ENCODE peak calls at places on chromosomes 12 and 14, in five cellular contexts. V is left ventricle myocardium inferior, G is Caco-2, S is AG04449, B is IMR-90. Y is an unnamed sample.

GRCh38 chr14:73729556-73730265 is 15.5 kb upstream of the PNMA1 start:
- DNase-seq in V (no peak), G (no peak), S (no peak), B (no peak), Y (no peak)

GRCh38 chr12:55694188-55694515 is 13.6 kb downstream of the ITGA7 start:
- DNase-seq in V (no peak), G (no peak), S (no peak), B (no peak), Y (no peak)

GRCh38 chr12:82937151-82937550 is 250.4 kb downstream of the TMTC2 start:
- DNase-seq in V (no peak), G (no peak), S (no peak), B (no peak), Y (peak; percentile 5)

GRCh38 chr14:32009636-32010560 is 67.2 kb upstream of the ARHGAP5 start:
- DNase-seq in V (no peak), G (no peak), S (no peak), B (no peak), Y (no peak)

GRCh38 chr12:4563336-4563735 is 1.3 kb downstream of the DYRK4 start:
- DNase-seq in V (no peak), G (no peak), S (no peak), B (no peak), Y (no peak)

GRCh38 chr14:104278214-104278534 is 139.8 kb downstream of the KIF26A start:
- DNase-seq in V (no peak), G (no peak), S (no peak), B (no peak), Y (no peak)

GRCh38 chr14:61211476-61212262 is 69.5 kb downstream of the TMEM30B start:
- DNase-seq in V (no peak), G (no peak), S (no peak), B (no peak), Y (no peak)

GRCh38 chr12:62711626-62712305 is 223.2 kb downstream of the PPM1H start:
- DNase-seq in V (no peak), G (no peak), S (no peak), B (no peak), Y (no peak)

GRCh38 chr14:98008381-98009113 is 1211.4 kb downstream of the VRK1 start:
- DNase-seq in V (no peak), G (no peak), S (no peak), B (no peak), Y (no peak)

GRCh38 chr12:47841910-47842309 is 22.2 kb upstream of the HDAC7 start:
- DNase-seq in V (no peak), G (no peak), S (no peak), B (peak; percentile 48), Y (no peak)

GRCh38 chr12:75349946-75350345 is 15.5 kb downstream of the GLIPR1L1 start:
- DNase-seq in V (no peak), G (no peak), S (no peak), B (no peak), Y (no peak)

GRCh38 chr12:12108441-12109058 is 37.8 kb downstream of the BCL2L14 start:
- DNase-seq in V (no peak), G (no peak), S (no peak), B (no peak), Y (no peak)

GRCh38 chr14:99628832-99629618 is 15.9 kb upstream of the HHIPL1 start:
- DNase-seq in V (peak; percentile 76), G (peak; percentile 78), S (no peak), B (peak; percentile 59), Y (no peak)

GRCh38 chr12:113019045-113019444 is 37.5 kb upstream of the DTX1 start:
- DNase-seq in V (no peak), G (no peak), S (no peak), B (no peak), Y (no peak)

GRCh38 chr14:77659822-77660221 is 43.4 kb upstream of the SPTLC2 start:
- DNase-seq in V (no peak), G (no peak), S (no peak), B (peak; percentile 32), Y (no peak)

GRCh38 chr14:54686219-54686870 is 119.4 kb downstream of the SAMD4A start:
- DNase-seq in V (peak; percentile 27), G (no peak), S (peak; percentile 83), B (peak; percentile 91), Y (peak; percentile 42)

GRCh38 chr12:2893007-2893406 is 2.3 kb downstream of the TULP3 start:
- DNase-seq in V (no peak), G (no peak), S (peak; percentile 47), B (peak; percentile 92), Y (peak; percentile 75)

GRCh38 chr12:64673490-64674169 is 63.3 kb downstream of the RASSF3 start:
- DNase-seq in V (no peak), G (no peak), S (no peak), B (peak; percentile 19), Y (no peak)
- H3K4me3 ChIP-seq in V (no peak overlapping the region), G (no peak overlapping the region), S (no peak overlapping the region), B (no peak overlapping the region), Y (no peak overlapping the region)

DNA sequence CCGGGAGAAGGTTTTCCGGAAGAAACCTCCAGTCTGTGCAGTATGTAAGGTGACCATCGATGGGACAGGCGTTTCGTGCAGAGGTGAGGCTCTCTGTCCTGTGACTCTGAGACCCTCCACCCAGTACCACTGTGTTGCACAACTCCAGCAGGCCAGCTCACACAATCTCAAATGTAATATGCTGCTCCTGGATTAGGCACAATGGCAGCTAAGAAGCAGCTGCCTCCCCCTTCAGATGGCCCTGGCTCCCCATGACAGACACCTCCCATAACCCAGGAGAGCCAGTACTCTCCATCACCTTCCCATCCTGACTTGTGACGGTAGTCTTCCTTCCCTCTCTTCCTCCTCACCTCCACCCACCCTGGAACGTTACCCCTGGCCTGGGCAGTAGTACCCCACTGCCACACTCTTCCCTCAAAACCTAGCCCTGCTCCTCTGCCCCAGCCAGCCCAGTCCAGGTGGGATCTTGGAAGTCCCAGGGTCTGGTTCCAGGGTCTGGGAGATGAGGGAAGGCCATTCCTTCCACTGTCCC is 2.1 kb downstream of the TNS2 start:
- DNase-seq in V (no peak), G (peak; percentile 23), S (no peak), B (no peak), Y (no peak)
- H3K4me3 ChIP-seq in V (peak overlapping the region; percentile 87), G (no peak overlapping the region), S (peak overlapping the region; percentile 66), B (no peak overlapping the region), Y (peak overlapping the region; percentile 57)

GRCh38 chr14:20329355-20329754 is 3.7 kb downstream of the CCNB1IP1 start:
- DNase-seq in V (no peak), G (no peak), S (no peak), B (no peak), Y (no peak)

GRCh38 chr14:20328705-20329104 is 4.4 kb downstream of the CCNB1IP1 start:
- DNase-seq in V (no peak), G (no peak), S (no peak), B (no peak), Y (no peak)

GRCh38 chr14:20332946-20333782 is at the start of gene CCNB1IP1:
- DNase-seq in V (peak; percentile 28), G (peak; percentile 69), S (peak; percentile 67), B (peak; percentile 91), Y (peak; percentile 89)

GRCh38 chr14:20332386-20332945 is 613 bp downstream of the CCNB1IP1 start:
- DNase-seq in V (no peak), G (no peak), S (no peak), B (no peak), Y (no peak)

DNA sequence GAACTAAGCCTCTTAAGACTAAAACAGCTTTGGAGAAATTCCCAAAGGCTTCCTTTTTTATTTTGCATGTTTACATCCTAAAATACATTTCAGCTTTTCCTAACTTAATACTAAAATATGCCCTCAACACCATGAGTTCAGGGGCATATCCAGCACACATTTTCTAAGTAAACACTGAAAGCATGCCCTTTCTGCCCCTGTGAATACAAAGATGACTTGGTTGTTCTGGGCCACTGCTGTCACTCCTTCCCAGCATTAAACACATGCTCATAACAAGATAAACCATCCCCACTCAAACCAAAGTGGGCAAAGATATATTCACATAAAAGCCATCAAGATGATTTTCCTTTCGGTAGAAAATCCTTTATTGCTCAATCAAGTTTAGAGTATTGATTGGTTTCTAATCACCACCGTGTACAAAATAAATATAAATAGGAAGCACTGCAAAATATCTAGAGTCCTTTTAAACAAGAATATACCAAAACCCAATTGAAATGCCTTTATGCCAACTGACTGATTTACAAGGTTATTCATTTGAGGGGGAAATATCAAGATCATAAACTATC is 1.9 kb downstream of the CCNB1IP1 start:
- DNase-seq in V (no peak), G (no peak), S (no peak), B (no peak), Y (no peak)
- H3K4me3 ChIP-seq in V (peak overlapping the region; percentile 75), G (no peak overlapping the region), S (no peak overlapping the region), B (no peak overlapping the region), Y (peak overlapping the region; percentile 98)

GRCh38 chr14:50113381-50113811 is 3.0 kb downstream of the VCPKMT start:
- DNase-seq in V (no peak), G (no peak), S (no peak), B (no peak), Y (no peak)

GRCh38 chr14:50121506-50121905 is 5.1 kb upstream of the VCPKMT start:
- DNase-seq in V (no peak), G (no peak), S (no peak), B (no peak), Y (no peak)

GRCh38 chr14:50116986-50117385 is 614 bp upstream of the VCPKMT start:
- DNase-seq in V (no peak), G (no peak), S (no peak), B (no peak), Y (no peak)

GRCh38 chr14:50117456-50117855 is 1.1 kb upstream of the VCPKMT start:
- DNase-seq in V (no peak), G (no peak), S (no peak), B (no peak), Y (no peak)

DNA sequence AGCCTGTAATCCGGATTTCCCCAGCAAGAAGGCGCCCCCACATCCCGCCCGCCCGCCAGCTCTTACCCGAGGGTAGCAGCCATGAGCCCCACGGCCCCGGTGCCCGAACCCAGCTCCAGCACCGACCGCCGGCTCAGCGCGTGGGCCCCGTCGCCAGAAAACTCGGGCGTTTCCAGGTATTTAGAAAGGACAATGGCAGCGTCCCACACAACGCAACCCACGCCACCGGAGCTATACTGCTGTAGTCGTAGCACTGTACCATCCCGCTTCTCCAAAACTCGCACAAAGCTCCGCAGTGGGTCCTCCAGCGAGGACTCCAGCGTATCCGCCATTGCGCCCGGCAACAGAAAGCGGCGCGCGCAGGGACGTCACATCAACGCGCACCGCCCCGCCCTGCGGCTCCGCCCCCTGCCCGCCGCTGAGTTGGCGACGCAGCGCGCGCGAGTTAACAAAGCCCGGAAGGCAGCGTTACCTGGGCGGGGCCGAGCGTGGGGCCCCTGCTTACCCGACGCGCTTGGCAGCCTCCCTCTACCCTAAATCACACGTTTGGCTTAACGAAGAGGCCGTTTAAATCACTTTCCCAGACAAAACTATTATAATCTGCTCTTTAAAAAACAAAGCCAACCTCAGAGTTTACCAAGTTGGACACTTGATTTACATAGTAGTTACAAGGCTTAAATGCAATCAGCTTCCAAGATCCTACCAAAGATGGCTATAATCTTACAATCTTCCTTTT is at the start of gene VCPKMT:
- DNase-seq in V (peak; percentile 96), G (peak; percentile 91), S (peak; percentile 23), B (peak; percentile 86), Y (peak; percentile 63)
- H3K4me3 ChIP-seq in V (peak within 1 kb of the TSS; percentile 78), G (peak within 1 kb of the TSS; percentile 92), S (peak within 1 kb of the TSS; percentile 86), B (peak within 1 kb of the TSS; percentile 92), Y (peak within 1 kb of the TSS; percentile 77)

Y was measured in HFF-Myc.